ENCODE peak calls at places on chromosome 20, in four cellular contexts. One of them, this sample, is unnamed.

GRCh38 chr20:49893242-49894072 is 21.9 kb downstream of the SPATA2 start:
- DNase-seq in activated gamma-delta T cell treated with Interleukin-2 at 50 U/mL for 16 hours: no peak
- DNase-seq in activated CD4-positive, alpha-beta T cell treated with anti-CD3 and anti-CD28 coated beads, Interleukin-2, amount 50 U/mL, for 1 hour: no peak
- DNase-seq in glutamatergic neuron: no peak
- DNase-seq in this sample: no peak

GRCh38 chr20:50848846-50849673 is 54.2 kb downstream of the BCAS4 start:
- DNase-seq in glutamatergic neuron: no peak
- DNase-seq in activated gamma-delta T cell treated with Interleukin-2 at 50 U/mL for 16 hours: no peak
- DNase-seq in activated CD4-positive, alpha-beta T cell treated with anti-CD3 and anti-CD28 coated beads, Interleukin-2, amount 50 U/mL, for 1 hour: no peak
- DNase-seq in this sample: no peak

GRCh38 chr20:17650816-17651760 is 31.0 kb downstream of the RRBP1 start:
- DNase-seq in activated gamma-delta T cell treated with Interleukin-2 at 50 U/mL for 16 hours: no peak
- DNase-seq in glutamatergic neuron: no peak
- DNase-seq in activated CD4-positive, alpha-beta T cell treated with anti-CD3 and anti-CD28 coated beads, Interleukin-2, amount 50 U/mL, for 1 hour: no peak
- DNase-seq in this sample: no peak

GRCh38 chr20:45359069-45359405 is 3.9 kb upstream of the SYS1 start:
- DNase-seq in activated CD4-positive, alpha-beta T cell treated with anti-CD3 and anti-CD28 coated beads, Interleukin-2, amount 50 U/mL, for 1 hour: no peak
- DNase-seq in glutamatergic neuron: no peak
- DNase-seq in activated gamma-delta T cell treated with Interleukin-2 at 50 U/mL for 16 hours: no peak
- DNase-seq in this sample: no peak

GRCh38 chr20:54476336-54476928 is 1.0 kb downstream of the DOK5 start:
- DNase-seq in activated CD4-positive, alpha-beta T cell treated with anti-CD3 and anti-CD28 coated beads, Interleukin-2, amount 50 U/mL, for 1 hour: no peak
- DNase-seq in activated gamma-delta T cell treated with Interleukin-2 at 50 U/mL for 16 hours: no peak
- DNase-seq in glutamatergic neuron: no peak
- DNase-seq in this sample: no peak

GRCh38 chr20:50689864-50690263 is 1.5 kb downstream of the RIPOR3 start:
- DNase-seq in glutamatergic neuron: no peak
- DNase-seq in activated CD4-positive, alpha-beta T cell treated with anti-CD3 and anti-CD28 coated beads, Interleukin-2, amount 50 U/mL, for 1 hour: no peak
- DNase-seq in activated gamma-delta T cell treated with Interleukin-2 at 50 U/mL for 16 hours: no peak
- DNase-seq in this sample: no peak

GRCh38 chr20:12028771-12029170 is 111.1 kb downstream of the BTBD3 start:
- DNase-seq in activated gamma-delta T cell treated with Interleukin-2 at 50 U/mL for 16 hours: no peak
- DNase-seq in activated CD4-positive, alpha-beta T cell treated with anti-CD3 and anti-CD28 coated beads, Interleukin-2, amount 50 U/mL, for 1 hour: no peak
- DNase-seq in glutamatergic neuron: no peak
- DNase-seq in this sample: no peak

GRCh38 chr20:49534314-49534713 is 33.6 kb downstream of the PTGIS start:
- DNase-seq in activated CD4-positive, alpha-beta T cell treated with anti-CD3 and anti-CD28 coated beads, Interleukin-2, amount 50 U/mL, for 1 hour: peak; percentile 49
- DNase-seq in glutamatergic neuron: peak; percentile 70
- DNase-seq in activated gamma-delta T cell treated with Interleukin-2 at 50 U/mL for 16 hours: peak; percentile 56
- DNase-seq in this sample: no peak

GRCh38 chr20:31713312-31714049 is 9.2 kb downstream of the BCL2L1 start:
- DNase-seq in glutamatergic neuron: no peak
- DNase-seq in activated CD4-positive, alpha-beta T cell treated with anti-CD3 and anti-CD28 coated beads, Interleukin-2, amount 50 U/mL, for 1 hour: no peak
- DNase-seq in activated gamma-delta T cell treated with Interleukin-2 at 50 U/mL for 16 hours: no peak
- DNase-seq in this sample: no peak

GRCh38 chr20:48459729-48460395 is 367.9 kb downstream of the PREX1 start:
- DNase-seq in glutamatergic neuron: no peak
- DNase-seq in activated CD4-positive, alpha-beta T cell treated with anti-CD3 and anti-CD28 coated beads, Interleukin-2, amount 50 U/mL, for 1 hour: no peak
- DNase-seq in activated gamma-delta T cell treated with Interleukin-2 at 50 U/mL for 16 hours: no peak
- DNase-seq in this sample: no peak

GRCh38 chr20:58432190-58432954 is 43.3 kb downstream of the VAPB start:
- DNase-seq in glutamatergic neuron: no peak
- DNase-seq in activated gamma-delta T cell treated with Interleukin-2 at 50 U/mL for 16 hours: no peak
- DNase-seq in activated CD4-positive, alpha-beta T cell treated with anti-CD3 and anti-CD28 coated beads, Interleukin-2, amount 50 U/mL, for 1 hour: no peak
- DNase-seq in this sample: no peak

GRCh38 chr20:43840382-43841070 is 74.1 kb upstream of the TOX2 start:
- DNase-seq in glutamatergic neuron: peak; percentile 31
- DNase-seq in activated CD4-positive, alpha-beta T cell treated with anti-CD3 and anti-CD28 coated beads, Interleukin-2, amount 50 U/mL, for 1 hour: peak; percentile 15
- DNase-seq in activated gamma-delta T cell treated with Interleukin-2 at 50 U/mL for 16 hours: peak; percentile 27
- DNase-seq in this sample: no peak

This sample was measured in stimulated activated CD8-positive, alpha-beta memory T cell treated with anti-CD3 and anti-CD28 coated beads, Interleukin-15, amount 100 ng/mL, for 24 hours.